ENCODE peak calls at places on chromosomes 13 and 19, in four cellular contexts. J, X, F and A are unnamed samples.

GRCh38 chr19:33956941-33957340 is 160.3 kb downstream of the KCTD15 start:
- DNase-seq in X (no peak), J (no peak), F (no peak), A (no peak)

GRCh38 chr19:16005925-16006324 is 57.1 kb downstream of the OR10H4 start:
- DNase-seq in F (no peak), J (no peak), X (no peak), A (no peak)

GRCh38 chr13:112057736-112058518 is 9.0 kb upstream of the SOX1 start:
- DNase-seq in J (no peak), X (no peak), F (no peak), A (peak)

GRCh38 chr19:1026189-1027019 is at the start of gene CNN2:
- DNase-seq in F (peak), X (peak), J (peak), A (peak)

GRCh38 chr19:54266133-54266532 is 9.1 kb upstream of the LILRB5 start:
- DNase-seq in J (peak), X (peak), F (peak), A (peak)

GRCh38 chr13:52812941-52813340 is 35.5 kb downstream of the PCDH8 start:
- DNase-seq in F (no peak), X (no peak), J (no peak), A (no peak)

GRCh38 chr13:98549728-98550317 is 27.1 kb downstream of the STK24 start:
- DNase-seq in F (no peak), J (peak), X (no peak), A (no peak)

GRCh38 chr19:45681391-45682015 is 10.2 kb downstream of the SNRPD2 start:
- DNase-seq in X (peak), J (peak), F (peak), A (peak)

GRCh38 chr19:17555929-17556813 is 722 bp downstream of the COLGALT1 start:
- DNase-seq in X (peak), J (peak), F (peak), A (peak)

GRCh38 chr13:32734511-32734910 is 148.3 kb downstream of the PDS5B start:
- DNase-seq in F (peak), X (no peak), J (peak), A (no peak)

GRCh38 chr13:64362564-64362963 is 2867.6 kb downstream of the PCDH9 start:
- DNase-seq in F (no peak), X (no peak), J (no peak), A (no peak)

GRCh38 chr13:42832341-42833153 is 51.2 kb downstream of the FAM216B start:
- DNase-seq in J (peak), F (no peak), X (no peak), A (no peak)

GRCh38 chr19:55483681-55484361 is 1.2 kb upstream of the NAT14 start:
- DNase-seq in F (no peak), J (no peak), X (no peak), A (no peak)

GRCh38 chr19:29499921-29500590 is 25.7 kb upstream of the VSTM2B start:
- DNase-seq in X (no peak), J (no peak), F (no peak), A (no peak)